ENCODE peak calls at places on chromosomes 5 and 9, in six cellular contexts. B is HCT116, D is K562, I is HepG2, K is H1, U is SK-N-SH. M is an unnamed sample.

GRCh38 chr9:120696551-120697230 is 17.6 kb downstream of the MEGF9 start:
- DNase-seq in K (no peak), B (no peak), D (no peak), U (no peak), I (no peak), M (no peak)

GRCh38 chr5:35789732-35790461 is 66.8 kb upstream of the IL7R start:
- DNase-seq in U (no peak), K (no peak), I (no peak), D (no peak), B (no peak), M (no peak)

GRCh38 chr5:52997424-52997823 is 8.3 kb downstream of the ITGA2 start:
- DNase-seq in K (no peak), B (no peak), U (no peak), D (no peak), I (peak), M (no peak)

GRCh38 chr9:21993893-21994525 is at the start of gene CDKN2A:
- DNase-seq in U (peak), I (no peak), D (no peak), B (no peak), K (peak), M (no peak)

GRCh38 chr9:133352635-133353340 is 3.5 kb downstream of the SURF1 start:
- DNase-seq in U (no peak), D (no peak), B (no peak), I (no peak), K (no peak), M (no peak)

GRCh38 chr9:130157079-130157478 is 15.1 kb upstream of the NCS1 start:
- DNase-seq in D (no peak), B (no peak), K (no peak), U (no peak), I (no peak), M (no peak)

GRCh38 chr9:122810306-122810946 is 10.5 kb downstream of the OR1K1 start:
- DNase-seq in I (peak), D (peak), B (peak), U (peak), K (peak), M (peak)

GRCh38 chr9:16426716-16427115 is 443.8 kb downstream of the BNC2 start:
- DNase-seq in B (no peak), I (no peak), U (no peak), D (no peak), K (no peak), M (no peak)

GRCh38 chr5:95564450-95564849 is 9.5 kb downstream of the ARSK start:
- DNase-seq in B (no peak), D (no peak), U (no peak), K (no peak), I (no peak), M (no peak)

GRCh38 chr5:672329-673139 is 20.6 kb downstream of the TPPP start:
- DNase-seq in I (peak), K (no peak), D (peak), U (peak), B (no peak), M (no peak)

GRCh38 chr9:8863064-8863463 is 1063.5 kb upstream of the DMAC1 start:
- DNase-seq in I (no peak), U (peak), D (no peak), B (no peak), K (no peak), M (no peak)

GRCh38 chr9:123063172-123063508 is 29.7 kb downstream of the GPR21 start:
- DNase-seq in K (no peak), I (no peak), U (no peak), B (no peak), D (no peak), M (no peak)

GRCh38 chr9:114006155-114006550 is 71.9 kb downstream of the AMBP start:
- DNase-seq in I (no peak), B (no peak), D (no peak), K (peak), U (no peak), M (no peak)

GRCh38 chr9:129373361-129373760 is 195.3 kb upstream of the IER5L start:
- DNase-seq in U (no peak), I (no peak), D (no peak), B (no peak), K (no peak), M (no peak)

GRCh38 chr5:59286510-59286909 is 607.0 kb downstream of the PDE4D start:
- DNase-seq in D (no peak), K (no peak), B (no peak), I (no peak), U (no peak), M (no peak)

GRCh38 chr9:715743-716400 is 125.6 kb upstream of the DMRT1 start:
- DNase-seq in K (no peak), D (no peak), B (no peak), I (peak), U (no peak), M (no peak)

GRCh38 chr5:87752362-87752761 is 339.6 kb upstream of the CCNH start:
- DNase-seq in U (no peak), D (no peak), I (no peak), K (no peak), B (no peak), M (no peak)

GRCh38 chr5:1923766-1924165 is 41.0 kb upstream of the IRX4 start:
- DNase-seq in B (no peak), U (no peak), K (no peak), D (no peak), I (no peak), M (no peak)

GRCh38 chr5:135810188-135810943 is 24.1 kb upstream of the SLC25A48 start:
- DNase-seq in K (no peak), D (no peak), U (no peak), I (no peak), B (no peak), M (no peak)

GRCh38 chr9:97714435-97714834 is 17.3 kb upstream of the XPA start:
- DNase-seq in B (no peak), I (peak), D (no peak), K (no peak), U (no peak), M (no peak)

GRCh38 chr5:984774-985173 is 23.8 kb upstream of the NKD2 start:
- DNase-seq in D (no peak), B (no peak), K (no peak), U (no peak), I (no peak), M (no peak)

GRCh38 chr5:127003798-127004495 is 26.4 kb downstream of the MARCHF3 start:
- DNase-seq in B (no peak), D (no peak), U (no peak), I (no peak), K (no peak), M (no peak)

GRCh38 chr5:138934971-138935370 is 59.8 kb upstream of the LRRTM2 start:
- DNase-seq in U (no peak), B (no peak), I (no peak), K (no peak), D (no peak), M (no peak)

GRCh38 chr5:124871299-124871698 is 124.9 kb upstream of the ZNF608 start:
- DNase-seq in B (no peak), U (no peak), K (no peak), I (no peak), D (no peak), M (no peak)

GRCh38 chr5:126846756-126847155 is 69.8 kb downstream of the LMNB1 start:
- DNase-seq in U (peak), K (no peak), D (no peak), I (no peak), B (no peak), M (no peak)

GRCh38 chr9:22278426-22278825 is 168.2 kb upstream of the DMRTA1 start:
- DNase-seq in B (no peak), D (no peak), I (no peak), U (no peak), K (no peak), M (no peak)

GRCh38 chr9:131111854-131112311 is 13.5 kb upstream of the NUP214 start:
- DNase-seq in D (no peak), U (no peak), I (peak), K (no peak), B (no peak), M (no peak)

GRCh38 chr9:71816782-71817549 is 48.7 kb upstream of the CEMIP2 start:
- DNase-seq in B (no peak), K (no peak), D (no peak), I (no peak), U (no peak), M (no peak)
- TF ChIP-seq JUND in B (no peak), K (no peak), D (no peak), I (no peak), U (no peak), M (no peak)

GRCh38 chr9:70672136-70672535 is 257.7 kb upstream of the KLF9 start:
- DNase-seq in I (no peak), D (no peak), B (no peak), U (peak), K (no peak), M (no peak)
- TF ChIP-seq JUND in I (no peak), D (no peak), B (no peak), U (no peak), K (no peak), M (no peak)

GRCh38 chr5:175052351-175052750 is 328.0 kb downstream of the MSX2 start:
- DNase-seq in B (no peak), U (no peak), K (no peak), I (no peak), D (no peak), M (no peak)

GRCh38 chr5:175045820-175046219 is 321.4 kb downstream of the MSX2 start:
- DNase-seq in K (no peak), B (no peak), I (no peak), D (no peak), U (no peak), M (no peak)

GRCh38 chr5:175047048-175047447 is 322.7 kb downstream of the MSX2 start:
- DNase-seq in K (no peak), B (no peak), D (no peak), I (no peak), U (no peak), M (no peak)
- TF ChIP-seq JUND in K (no peak), B (peak), D (no peak), I (no peak), U (no peak), M (no peak)

DNA sequence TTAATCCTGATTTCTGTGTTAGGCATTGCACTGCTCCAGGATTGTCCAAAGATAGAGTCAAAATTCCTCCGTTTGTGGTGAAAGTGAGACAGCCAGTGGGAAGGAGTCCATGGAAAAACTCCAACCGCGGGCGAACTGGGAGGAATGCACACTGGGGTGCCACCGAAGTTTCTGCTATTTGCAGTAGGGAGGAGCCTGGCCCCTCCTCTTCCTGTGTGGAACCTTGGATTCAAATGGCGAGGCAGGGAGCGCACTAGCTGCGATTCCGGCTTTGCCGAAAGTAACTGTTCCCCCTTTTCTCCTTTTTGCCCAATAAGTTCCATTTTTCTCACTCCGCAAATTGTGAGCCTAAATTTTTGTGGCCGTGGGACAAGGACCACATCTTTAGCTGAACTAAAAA is 9.3 kb downstream of the BAAT start:
- DNase-seq in B (no peak), U (no peak), D (no peak), K (peak), I (no peak), M (no peak)
- TF ChIP-seq JUND in B (no peak), U (no peak), D (no peak), K (no peak), I (no peak), M (no peak)

GRCh38 chr9:80086386-80086785 is 514.6 kb downstream of the TLE4 start:
- DNase-seq in D (no peak), K (no peak), U (no peak), B (no peak), I (no peak), M (no peak)

GRCh38 chr9:80082213-80082612 is 510.4 kb downstream of the TLE4 start:
- DNase-seq in U (no peak), D (no peak), B (no peak), I (no peak), K (no peak), M (no peak)

GRCh38 chr9:80086822-80087345 is 515.1 kb downstream of the TLE4 start:
- DNase-seq in K (no peak), I (no peak), U (no peak), D (no peak), B (no peak), M (no peak)

GRCh38 chr9:80090317-80090716 is 518.6 kb downstream of the TLE4 start:
- DNase-seq in U (no peak), B (no peak), I (no peak), K (no peak), D (no peak), M (no peak)

DNA sequence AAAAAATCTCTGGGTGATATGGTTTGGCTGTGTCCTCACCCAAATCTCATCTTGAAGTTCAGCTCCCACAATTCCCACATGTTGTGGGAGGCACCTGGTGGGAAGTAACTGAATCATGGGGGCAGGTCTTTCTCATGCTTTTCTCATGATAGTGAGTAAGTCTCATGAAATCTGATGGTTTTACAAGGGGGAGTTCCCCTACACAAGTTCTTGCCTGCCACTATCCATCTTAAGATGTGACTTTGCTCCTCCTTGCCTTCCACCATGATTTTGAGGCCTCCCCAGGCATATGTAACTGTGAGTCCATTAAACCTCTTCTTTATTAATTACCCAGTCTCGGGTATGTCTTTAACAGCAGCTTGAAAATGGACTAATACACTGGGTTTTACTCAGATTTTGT is 513.9 kb downstream of the TLE4 start:
- DNase-seq in D (no peak), U (no peak), B (no peak), K (no peak), I (no peak), M (no peak)
- TF ChIP-seq JUND in D (no peak), U (no peak), B (no peak), K (no peak), I (no peak), M (no peak)

GRCh38 chr9:128053560-128053959 is 13.6 kb downstream of the NAIF1 start:
- DNase-seq in K (no peak), D (no peak), I (no peak), B (no peak), U (no peak), M (no peak)

GRCh38 chr9:128056086-128056485 is 11.0 kb downstream of the NAIF1 start:
- DNase-seq in D (no peak), U (no peak), K (no peak), I (no peak), B (no peak), M (no peak)

GRCh38 chr9:128056887-128057723 is 10.0 kb downstream of the NAIF1 start:
- DNase-seq in I (peak), U (no peak), B (no peak), K (no peak), D (peak), M (peak)

GRCh38 chr9:128054090-128054489 is 13.0 kb downstream of the NAIF1 start:
- DNase-seq in U (no peak), D (no peak), I (no peak), K (no peak), B (no peak), M (no peak)

DNA sequence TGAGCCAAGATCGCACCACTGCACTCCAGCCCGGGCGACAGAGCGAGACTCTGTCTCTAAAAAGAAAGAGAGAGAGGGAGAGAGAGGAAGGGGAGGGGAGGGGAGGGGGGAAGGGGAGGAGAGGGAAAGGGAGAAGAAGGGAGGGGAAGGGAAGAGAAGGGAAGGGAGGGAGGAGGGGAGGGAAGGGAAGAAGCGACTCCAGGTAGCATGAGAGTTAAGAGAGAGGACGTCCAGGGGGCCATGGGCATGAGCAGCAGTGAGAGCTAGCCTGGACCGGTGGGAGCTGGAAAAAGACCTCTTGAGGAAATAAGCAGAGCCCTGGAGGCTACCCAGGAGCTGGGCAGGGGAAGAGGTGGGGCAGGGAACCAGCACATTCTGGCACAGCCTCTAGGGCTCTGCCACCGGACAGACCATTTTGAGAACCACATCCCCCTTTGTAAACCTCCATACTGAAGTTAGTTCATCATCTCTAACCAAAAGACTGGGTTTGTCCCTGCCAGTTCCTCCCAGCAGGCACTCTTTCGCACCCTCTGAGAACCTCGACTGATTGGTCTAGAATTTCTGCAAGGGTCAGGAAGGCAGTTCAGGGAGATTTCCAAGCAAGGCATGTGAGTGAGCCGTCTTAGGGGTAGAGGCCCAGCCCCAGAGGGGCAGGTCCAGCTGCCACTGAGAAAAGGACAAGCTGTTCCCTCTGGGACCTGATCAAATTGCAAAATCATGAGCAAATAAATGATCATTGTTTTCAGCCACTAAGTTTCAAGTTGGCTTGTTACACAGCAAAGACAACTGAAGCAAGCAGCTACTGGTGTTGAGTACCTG is 11.7 kb downstream of the NAIF1 start:
- DNase-seq in K (no peak), I (no peak), D (peak), U (no peak), B (no peak), M (no peak)
- TF ChIP-seq JUND in K (no peak), I (no peak), D (no peak), U (no peak), B (no peak), M (no peak)

DNA sequence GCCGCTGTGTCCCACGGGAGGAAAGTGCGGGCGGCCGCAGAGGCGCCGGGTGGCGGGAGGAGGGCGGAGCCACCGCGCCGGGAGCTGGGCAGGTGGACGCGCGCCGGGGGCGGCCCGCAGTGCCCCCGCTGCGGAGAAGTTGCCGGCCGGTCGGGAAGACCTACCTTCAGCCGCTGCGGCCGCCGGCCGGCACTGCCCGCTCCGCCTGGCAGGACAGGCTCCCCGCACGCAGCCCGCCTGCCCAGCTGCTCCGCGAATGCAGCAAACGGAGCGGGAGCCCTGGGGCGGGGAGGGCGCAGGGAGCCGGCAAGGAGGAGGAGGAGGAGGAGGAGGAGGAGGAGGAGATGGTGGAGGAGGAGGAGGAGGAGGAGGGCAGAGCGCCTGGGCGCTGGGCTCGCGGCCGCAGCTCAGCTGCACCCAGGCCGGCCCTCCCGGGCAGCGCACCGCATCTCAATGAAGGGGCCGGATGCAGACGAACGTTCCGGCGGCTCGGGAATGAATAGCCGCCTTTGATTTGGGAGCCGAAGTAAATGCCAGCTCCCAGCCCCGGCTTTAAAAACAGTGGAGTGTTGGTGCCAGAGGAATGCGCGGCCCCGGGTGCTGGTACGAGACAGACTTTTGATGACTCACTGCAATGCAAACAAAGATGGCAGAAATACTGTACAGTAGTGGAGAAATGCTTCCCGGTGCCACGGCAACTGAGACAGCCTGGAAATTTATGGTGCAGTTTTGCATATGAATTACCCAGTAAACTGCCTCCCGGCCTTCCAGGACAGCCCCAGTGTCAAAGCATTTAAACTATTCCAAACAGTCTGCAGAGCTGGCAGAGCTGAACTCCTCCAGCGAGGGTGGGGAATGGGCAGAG is 43.3 kb downstream of the NACC2 start:
- DNase-seq in B (peak), K (peak), U (peak), D (no peak), I (peak), M (peak)
- TF ChIP-seq JUND in B (no peak), K (peak), U (peak), D (peak), I (peak), M (peak)

GRCh38 chr5:69038539-69038938 is 55.3 kb upstream of the SLC30A5 start:
- DNase-seq in U (no peak), B (no peak), K (no peak), D (no peak), I (peak), M (no peak)

GRCh38 chr5:69039829-69040228 is 54.0 kb upstream of the SLC30A5 start:
- DNase-seq in K (no peak), D (no peak), B (no peak), U (no peak), I (no peak), M (no peak)

GRCh38 chr5:69042500-69042899 is 51.3 kb upstream of the SLC30A5 start:
- DNase-seq in B (peak), U (no peak), I (no peak), K (no peak), D (no peak), M (no peak)

GRCh38 chr5:69046375-69046957 is 47.3 kb upstream of the SLC30A5 start:
- DNase-seq in D (peak), B (no peak), I (peak), K (no peak), U (no peak), M (no peak)

GRCh38 chr5:69042915-69043795 is 50.7 kb upstream of the SLC30A5 start:
- DNase-seq in U (peak), K (peak), B (peak), I (peak), D (peak), M (peak)
- TF ChIP-seq JUND in U (no peak), K (no peak), B (peak), I (no peak), D (peak), M (no peak)

M was measured in T47D.